ENCODE peak calls at places on chromosomes 12 and 14, in ten cellular contexts. I is MM.1S, H is SK-N-SH, U is hepatocyte, N is HCT116, Z is GM23248, F is OCI-LY7, C is GM23338, E is Karpas-422, O is PC-3. P is an unnamed sample. For H3K9me2 and H3K4me1, the result is how much of the 10 kb centered on the place peaks cover.

GRCh38 chr14:22112004-22112403 is 438.4 kb upstream of the OR4E1 start:
- DNase-seq in I (no peak), H (peak), U (peak), N (no peak), Z (no peak), F (peak), C (peak), E (peak), O (peak), P (no peak)

GRCh38 chr12:50529345-50529744 is 24.6 kb downstream of the DIP2B start:
- DNase-seq in I (no peak), H (no peak), U (no peak), N (no peak), Z (no peak), F (no peak), C (no peak), E (no peak), O (no peak), P (no peak)

GRCh38 chr14:28294834-28295440 is 471.6 kb upstream of the FOXG1 start:
- DNase-seq in I (peak), H (peak), U (peak), N (no peak), Z (peak), F (no peak), C (peak), E (peak), O (peak), P (no peak)

GRCh38 chr14:55500219-55500701 is 59.8 kb upstream of the TBPL2 start:
- DNase-seq in I (no peak), H (no peak), U (no peak), N (no peak), Z (no peak), F (no peak), C (peak), E (no peak), O (no peak), P (no peak)

GRCh38 chr14:68523994-68524725 is 268.7 kb downstream of the ZFP36L1 start:
- DNase-seq in I (no peak), H (no peak), U (no peak), N (no peak), Z (peak), F (no peak), C (no peak), E (no peak), O (no peak), P (no peak)

GRCh38 chr14:36477266-36477665 is 42.8 kb downstream of the NKX2-1 start:
- DNase-seq in I (no peak), H (no peak), U (no peak), N (no peak), Z (no peak), F (no peak), C (no peak), E (no peak), O (peak), P (no peak)

GRCh38 chr12:31117203-31118011 is 43.7 kb downstream of the DDX11 start:
- DNase-seq in I (peak), H (peak), U (peak), N (peak), Z (peak), F (peak), C (peak), E (peak), O (peak), P (peak)

GRCh38 chr12:62722971-62723680 is 211.8 kb downstream of the PPM1H start:
- DNase-seq in I (no peak), H (no peak), U (no peak), N (no peak), Z (peak), F (no peak), C (no peak), E (no peak), O (peak), P (no peak)

GRCh38 chr14:57617510-57617909 is 123.9 kb upstream of the CCDC198 start:
- DNase-seq in I (no peak), H (no peak), U (peak), N (no peak), Z (no peak), F (no peak), C (peak), E (no peak), O (no peak), P (no peak)

GRCh38 chr12:88693837-88694445 is 113.7 kb upstream of the KITLG start:
- DNase-seq in I (no peak), H (no peak), U (no peak), N (no peak), Z (peak), F (no peak), C (no peak), E (no peak), O (peak), P (no peak)

GRCh38 chr12:129186952-129187351 is 333.7 kb downstream of the GLT1D1 start:
- DNase-seq in I (no peak), H (peak), U (no peak), N (no peak), Z (no peak), F (peak), C (peak), E (peak), O (peak), P (no peak)

GRCh38 chr12:116609715-116610114 is 50.5 kb downstream of the MAP1LC3B2 start:
- DNase-seq in I (peak), H (no peak), U (no peak), N (no peak), Z (peak), F (peak), C (peak), E (peak), O (peak), P (no peak)

GRCh38 chr12:946212-946611 is 3.3 kb downstream of the RAD52 start:
- DNase-seq in I (no peak), H (no peak), U (no peak), N (no peak), Z (peak), F (no peak), C (no peak), E (no peak), O (no peak), P (no peak)

GRCh38 chr12:52872644-52873384 is 24.0 kb upstream of the KRT78 start:
- DNase-seq in I (no peak), H (no peak), U (peak), N (no peak), Z (no peak), F (no peak), C (no peak), E (no peak), O (no peak), P (no peak)

GRCh38 chr12:65725376-65725775 is 98.9 kb upstream of the HMGA2 start:
- DNase-seq in I (no peak), H (no peak), U (no peak), N (peak), Z (peak), F (no peak), C (no peak), E (no peak), O (peak), P (no peak)

GRCh38 chr14:28609228-28609828 is 157.3 kb upstream of the FOXG1 start:
- DNase-seq in I (peak), H (peak), U (peak), N (peak), Z (peak), F (peak), C (peak), E (peak), O (peak), P (peak)

GRCh38 chr12:26100966-26101744 is 23.7 kb downstream of the BHLHE41 start:
- DNase-seq in I (peak), H (no peak), U (peak), N (no peak), Z (no peak), F (no peak), C (no peak), E (no peak), O (peak), P (peak)

GRCh38 chr12:52508211-52508610 is 12.0 kb downstream of the KRT5 start:
- DNase-seq in I (no peak), H (no peak), U (no peak), N (no peak), Z (no peak), F (no peak), C (no peak), E (no peak), O (no peak), P (no peak)

GRCh38 chr12:77058740-77059139 is 6.6 kb downstream of the E2F7 start:
- DNase-seq in I (no peak), H (no peak), U (no peak), N (no peak), Z (peak), F (no peak), C (no peak), E (no peak), O (peak), P (no peak)

GRCh38 chr14:33679461-33680225 is 271.2 kb downstream of the EGLN3 start:
- DNase-seq in I (no peak), H (no peak), U (no peak), N (no peak), Z (peak), F (no peak), C (no peak), E (no peak), O (peak), P (peak)

GRCh38 chr12:9041321-9041720 is 52.0 kb downstream of the KLRG1 start:
- DNase-seq in I (no peak), H (no peak), U (no peak), N (no peak), Z (peak), F (no peak), C (no peak), E (no peak), O (peak), P (no peak)

GRCh38 chr12:32201996-32202395 is 95.3 kb downstream of the BICD1 start:
- DNase-seq in I (no peak), H (no peak), U (no peak), N (no peak), Z (no peak), F (no peak), C (no peak), E (no peak), O (no peak), P (no peak)

GRCh38 chr12:127987199-127987901 is 279.6 kb upstream of the TMEM132C start:
- DNase-seq in I (no peak), H (no peak), U (no peak), N (no peak), Z (peak), F (no peak), C (no peak), E (no peak), O (peak), P (no peak)

GRCh38 chr14:36502558-36503508 is 17.2 kb downstream of the NKX2-1 start:
- DNase-seq in I (no peak), H (no peak), U (no peak), N (no peak), Z (no peak), F (no peak), C (no peak), E (no peak), O (no peak), P (no peak)

DNA sequence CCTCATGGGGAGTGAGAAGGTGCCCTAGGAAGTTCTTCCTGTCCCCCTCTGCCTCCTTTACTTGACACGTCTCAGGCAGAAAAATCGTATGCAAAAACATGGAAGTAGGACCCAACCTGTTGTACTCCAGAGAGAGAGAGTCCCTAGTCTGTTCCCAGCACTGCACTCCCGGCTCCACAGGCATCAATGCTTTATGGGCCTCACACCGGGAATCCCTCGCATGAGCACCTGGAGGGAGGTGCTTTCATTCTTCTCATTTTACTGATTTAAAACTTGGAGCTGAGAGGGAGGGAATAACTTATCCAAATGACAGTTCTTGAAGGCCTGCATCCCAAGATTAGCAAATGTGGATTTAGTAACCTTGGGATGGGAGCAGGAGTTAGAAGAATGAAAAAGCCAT is 1101.4 kb downstream of the BCL11B start:
- DNase-seq in I (no peak), H (no peak), U (no peak), N (no peak), Z (no peak), F (no peak), C (no peak), E (no peak), O (no peak), P (no peak)
- H3K9me2 ChIP-seq in I (under half), H (under half), U (under half), N (under half), Z (under half), F (under half), C (under half), E (under half), O (under half), P (under half)

GRCh38 chr14:42469637-42470426 is 863.2 kb downstream of the LRFN5 start:
- DNase-seq in I (peak), H (no peak), U (no peak), N (no peak), Z (peak), F (no peak), C (no peak), E (no peak), O (peak), P (no peak)
- H3K4me3 ChIP-seq in I (peak), H (no peak), U (no peak), N (no peak), Z (peak), F (no peak), C (no peak), E (peak), O (no peak), P (no peak)

DNA sequence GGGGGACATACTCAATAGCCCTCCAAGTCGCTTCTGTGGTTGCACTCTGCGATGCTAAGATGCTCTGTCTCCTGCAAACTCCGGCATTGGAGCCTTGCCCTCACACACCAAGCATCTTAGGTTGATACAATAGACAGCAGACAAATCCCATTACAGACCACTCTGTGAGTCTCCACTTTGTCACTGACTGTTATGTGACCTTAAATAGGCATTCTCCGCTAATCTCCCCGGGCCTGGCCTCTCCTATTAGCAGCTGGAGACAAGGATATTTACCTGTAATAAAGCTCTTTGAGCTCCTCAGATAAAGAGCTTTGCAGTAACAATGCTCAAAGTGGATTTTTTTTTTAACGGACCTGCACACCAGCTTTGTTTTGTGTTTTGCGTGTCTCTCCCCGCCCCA is 479.7 kb upstream of the TBX3 start:
- DNase-seq in I (no peak), H (no peak), U (peak), N (no peak), Z (no peak), F (no peak), C (no peak), E (no peak), O (no peak), P (no peak)
- H3K4me1 ChIP-seq in I (under half), H (under half), U (under half), N (under half), Z (under half), F (under half), C (under half), E (under half), O (under half), P (under half)

GRCh38 chr14:100275214-100275613 is 31.0 kb downstream of the SLC25A29 start:
- DNase-seq in I (no peak), H (no peak), U (no peak), N (no peak), Z (no peak), F (no peak), C (peak), E (no peak), O (no peak), P (no peak)
- H3K9me2 ChIP-seq in I (under half), H (under half), U (under half), N (under half), Z (under half), F (under half), C (under half), E (under half), O (under half), P (under half)

DNA sequence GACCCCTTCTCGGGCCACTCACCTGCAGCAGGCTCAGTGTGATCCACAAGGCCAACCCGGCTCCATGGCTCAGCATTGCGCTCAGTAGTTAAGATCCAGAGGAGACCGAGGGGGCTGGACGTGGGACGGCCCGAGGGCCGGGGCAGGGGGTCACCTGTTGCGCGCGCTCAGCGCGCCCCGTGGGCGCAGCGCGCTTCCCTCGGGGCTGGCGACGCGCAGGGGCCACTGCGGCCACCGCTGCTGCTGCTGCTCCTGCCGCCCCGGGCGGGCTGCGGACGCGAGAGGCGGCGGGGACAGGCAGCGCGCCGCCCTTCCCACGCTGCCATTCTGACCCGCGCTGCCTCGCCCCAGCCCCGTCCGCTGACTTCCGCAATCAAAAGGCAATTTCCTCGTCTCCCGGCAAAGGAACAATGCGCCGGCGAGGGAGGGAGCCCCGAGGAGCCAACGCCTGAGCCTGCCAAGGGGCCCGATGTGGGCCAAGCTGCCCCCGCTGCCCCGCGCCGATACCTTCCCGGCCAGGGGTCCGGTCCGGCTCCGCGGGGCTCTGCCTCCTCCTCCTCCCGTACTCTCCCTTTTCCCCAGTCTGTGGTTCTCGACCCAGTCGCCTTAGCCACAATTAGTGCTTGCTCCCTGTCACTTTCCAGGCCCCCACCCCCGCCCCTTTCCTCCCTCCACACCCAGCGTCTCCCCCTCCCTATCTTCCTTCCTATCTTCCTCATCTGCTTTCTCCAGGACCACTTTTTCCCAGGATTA is 27.3 kb downstream of the PTPRB start:
- DNase-seq in I (no peak), H (peak), U (peak), N (no peak), Z (peak), F (no peak), C (peak), E (no peak), O (peak), P (no peak)
- H3K4me3 ChIP-seq in I (no peak), H (peak), U (peak), N (no peak), Z (peak), F (no peak), C (peak), E (peak), O (peak), P (peak)

GRCh38 chr12:59736359-59736758 is 140.5 kb downstream of the SLC16A7 start:
- DNase-seq in I (no peak), H (no peak), U (no peak), N (no peak), Z (peak), F (no peak), C (no peak), E (no peak), O (no peak), P (no peak)

GRCh38 chr12:59736786-59737185 is 141.0 kb downstream of the SLC16A7 start:
- DNase-seq in I (no peak), H (no peak), U (peak), N (no peak), Z (peak), F (no peak), C (no peak), E (no peak), O (peak), P (peak)

GRCh38 chr12:59737725-59738463 is 142.1 kb downstream of the SLC16A7 start:
- DNase-seq in I (peak), H (no peak), U (no peak), N (no peak), Z (peak), F (no peak), C (no peak), E (no peak), O (no peak), P (no peak)

GRCh38 chr12:59734371-59734770 is 138.5 kb downstream of the SLC16A7 start:
- DNase-seq in I (no peak), H (no peak), U (no peak), N (no peak), Z (no peak), F (no peak), C (no peak), E (no peak), O (no peak), P (no peak)

DNA sequence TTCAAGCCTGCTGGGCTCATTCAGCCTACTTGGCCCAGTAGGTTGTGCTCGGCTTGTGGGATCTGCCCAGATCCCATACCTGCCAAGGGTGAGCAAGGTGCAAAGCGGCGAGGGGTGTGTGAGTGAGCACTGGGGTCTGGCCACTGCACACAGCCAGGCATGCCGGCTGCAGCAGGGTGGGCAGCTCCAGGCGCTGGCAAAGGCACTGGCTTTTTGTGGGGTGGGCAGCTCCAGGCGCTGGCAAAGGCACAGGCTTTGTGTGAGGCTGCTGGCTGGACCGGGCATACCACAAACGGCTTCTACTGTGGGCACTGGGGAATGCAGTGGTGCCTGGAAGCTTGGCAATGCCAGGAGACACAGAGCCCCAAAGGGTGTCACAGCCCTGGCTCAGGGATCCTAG is 137.4 kb downstream of the SLC16A7 start:
- DNase-seq in I (no peak), H (no peak), U (no peak), N (no peak), Z (no peak), F (no peak), C (no peak), E (no peak), O (no peak), P (no peak)
- H3K4me1 ChIP-seq in I (under half), H (under half), U (under half), N (under half), Z (under half), F (under half), C (under half), E (under half), O (under half), P (under half)

P was measured in PC-9.